ENCODE peak calls at places on chromosomes 12 and 14, in six cellular contexts. D, X, Y, W, N and A are unnamed samples.

GRCh38 chr14:72665259-72665658 is 228.6 kb downstream of the DPF3 start:
- DNase-seq in D (no peak), X (no peak), Y (no peak), W (no peak), N (no peak), A (no peak)

GRCh38 chr14:73754911-73755360 is 40.8 kb upstream of the PNMA1 start:
- DNase-seq in D (no peak), X (peak), Y (no peak), W (no peak), N (no peak), A (no peak)

GRCh38 chr14:103023881-103024473 is 33.4 kb downstream of the CDC42BPB start:
- DNase-seq in D (no peak), X (peak), Y (no peak), W (no peak), N (no peak), A (no peak)

GRCh38 chr12:25960176-25960575 is 1.7 kb downstream of the RASSF8 start:
- DNase-seq in D (peak), X (peak), Y (no peak), W (no peak), N (no peak), A (no peak)

GRCh38 chr12:108833757-108834472 is 23.5 kb downstream of the SSH1 start:
- DNase-seq in D (no peak), X (peak), Y (no peak), W (no peak), N (no peak), A (no peak)

GRCh38 chr12:113479578-113480335 is 8.1 kb upstream of the LHX5 start:
- DNase-seq in D (no peak), X (peak), Y (peak), W (no peak), N (peak), A (no peak)

GRCh38 chr12:72273851-72274284 is 1.7 kb downstream of the TRHDE start:
- DNase-seq in D (no peak), X (no peak), Y (peak), W (no peak), N (no peak), A (no peak)

GRCh38 chr14:99976021-99976420 is 89.2 kb upstream of the EVL start:
- DNase-seq in D (no peak), X (no peak), Y (no peak), W (no peak), N (no peak), A (no peak)

GRCh38 chr14:86115972-86116371 is 586.0 kb downstream of the FLRT2 start:
- DNase-seq in D (no peak), X (no peak), Y (no peak), W (no peak), N (no peak), A (no peak)

GRCh38 chr12:65510584-65511050 is 232.1 kb downstream of the MSRB3 start:
- DNase-seq in D (peak), X (peak), Y (no peak), W (no peak), N (no peak), A (no peak)

GRCh38 chr14:102264775-102265174 is 40.2 kb downstream of the MOK start:
- DNase-seq in D (no peak), X (peak), Y (no peak), W (no peak), N (no peak), A (no peak)

GRCh38 chr12:54413284-54414190 is 5.5 kb downstream of the ITGA5 start:
- DNase-seq in D (no peak), X (peak), Y (no peak), W (no peak), N (no peak), A (peak)

GRCh38 chr14:98906123-98906995 is 365.6 kb downstream of the BCL11B start:
- DNase-seq in D (no peak), X (no peak), Y (peak), W (no peak), N (no peak), A (no peak)

GRCh38 chr12:82714427-82714826 is 27.7 kb downstream of the TMTC2 start:
- DNase-seq in D (no peak), X (no peak), Y (peak), W (no peak), N (no peak), A (no peak)

GRCh38 chr14:97298775-97299174 is 501.6 kb downstream of the VRK1 start:
- DNase-seq in D (no peak), X (no peak), Y (peak), W (no peak), N (no peak), A (no peak)

GRCh38 chr12:102059343-102059742 is 2.4 kb downstream of the WASHC3 start:
- DNase-seq in D (no peak), X (no peak), Y (no peak), W (no peak), N (no peak), A (no peak)